ENCODE peak calls at places on chromosome 10, in ten cellular contexts. One of them, this sample, is unnamed.
A peak's percentile ranks its signal among the peaks of the same experiment; 100 is the strongest.

GRCh38 chr10:48463318-48464003 is 141.4 kb downstream of the ARHGAP22 start:
- DNase-seq in heart left ventricle: peak; percentile 49
- DNase-seq in astrocyte of the spinal cord: peak; percentile 24
- DNase-seq in body of pancreas: no peak
- DNase-seq in CD8-positive, alpha-beta T cell: peak; percentile 2
- DNase-seq in Peyer's patch: peak; percentile 24
- DNase-seq in HL-60: no peak
- DNase-seq in kidney epithelial cell: no peak
- DNase-seq in BJ: no peak
- DNase-seq in A673: no peak
- DNase-seq in this sample: no peak

GRCh38 chr10:9254353-9254752 is 1199.9 kb downstream of the GATA3 start:
- DNase-seq in astrocyte of the spinal cord: peak; percentile 56
- DNase-seq in Peyer's patch: no peak
- DNase-seq in BJ: peak; percentile 59
- DNase-seq in A673: no peak
- DNase-seq in CD8-positive, alpha-beta T cell: no peak
- DNase-seq in HL-60: no peak
- DNase-seq in body of pancreas: no peak
- DNase-seq in heart left ventricle: no peak
- DNase-seq in kidney epithelial cell: no peak
- DNase-seq in this sample: no peak

GRCh38 chr10:49592726-49593563 is 17.2 kb upstream of the SLC18A3 start:
- DNase-seq in heart left ventricle: peak; percentile 46
- DNase-seq in A673: peak; percentile 76
- DNase-seq in Peyer's patch: no peak
- DNase-seq in BJ: no peak
- DNase-seq in astrocyte of the spinal cord: peak; percentile 49
- DNase-seq in body of pancreas: peak; percentile 69
- DNase-seq in HL-60: peak; percentile 18
- DNase-seq in kidney epithelial cell: no peak
- DNase-seq in CD8-positive, alpha-beta T cell: peak; percentile 52
- DNase-seq in this sample: no peak

GRCh38 chr10:133216776-133217175 is 13.2 kb upstream of the UTF1 start:
- DNase-seq in CD8-positive, alpha-beta T cell: no peak
- DNase-seq in HL-60: no peak
- DNase-seq in Peyer's patch: no peak
- DNase-seq in BJ: no peak
- DNase-seq in A673: no peak
- DNase-seq in kidney epithelial cell: no peak
- DNase-seq in body of pancreas: no peak
- DNase-seq in heart left ventricle: peak; percentile 16
- DNase-seq in astrocyte of the spinal cord: no peak
- DNase-seq in this sample: no peak

GRCh38 chr10:50636576-50636975 is 12.8 kb upstream of the SGMS1 start:
- DNase-seq in Peyer's patch: no peak
- DNase-seq in kidney epithelial cell: no peak
- DNase-seq in BJ: no peak
- DNase-seq in A673: no peak
- DNase-seq in CD8-positive, alpha-beta T cell: no peak
- DNase-seq in heart left ventricle: no peak
- DNase-seq in astrocyte of the spinal cord: no peak
- DNase-seq in HL-60: no peak
- DNase-seq in body of pancreas: no peak
- DNase-seq in this sample: no peak

GRCh38 chr10:3071405-3072198 is 4.3 kb downstream of the PFKP start:
- DNase-seq in heart left ventricle: no peak
- DNase-seq in CD8-positive, alpha-beta T cell: no peak
- DNase-seq in astrocyte of the spinal cord: peak; percentile 91
- DNase-seq in HL-60: no peak
- DNase-seq in kidney epithelial cell: peak; percentile 97
- DNase-seq in BJ: no peak
- DNase-seq in Peyer's patch: no peak
- DNase-seq in body of pancreas: no peak
- DNase-seq in A673: no peak
- DNase-seq in this sample: no peak

GRCh38 chr10:50883624-50884023 is 1.8 kb downstream of the A1CF start:
- DNase-seq in BJ: no peak
- DNase-seq in heart left ventricle: no peak
- DNase-seq in body of pancreas: peak; percentile 39
- DNase-seq in A673: no peak
- DNase-seq in CD8-positive, alpha-beta T cell: no peak
- DNase-seq in kidney epithelial cell: no peak
- DNase-seq in Peyer's patch: no peak
- DNase-seq in HL-60: no peak
- DNase-seq in astrocyte of the spinal cord: no peak
- DNase-seq in this sample: no peak

GRCh38 chr10:117218654-117219053 is 21.4 kb downstream of the KCNK18 start:
- DNase-seq in Peyer's patch: no peak
- DNase-seq in kidney epithelial cell: no peak
- DNase-seq in BJ: no peak
- DNase-seq in astrocyte of the spinal cord: no peak
- DNase-seq in HL-60: no peak
- DNase-seq in heart left ventricle: no peak
- DNase-seq in body of pancreas: no peak
- DNase-seq in CD8-positive, alpha-beta T cell: no peak
- DNase-seq in A673: peak; percentile 32
- DNase-seq in this sample: no peak

GRCh38 chr10:33183658-33184057 is 150.8 kb downstream of the NRP1 start:
- DNase-seq in heart left ventricle: no peak
- DNase-seq in BJ: peak; percentile 25
- DNase-seq in HL-60: no peak
- DNase-seq in CD8-positive, alpha-beta T cell: no peak
- DNase-seq in Peyer's patch: no peak
- DNase-seq in kidney epithelial cell: no peak
- DNase-seq in A673: no peak
- DNase-seq in astrocyte of the spinal cord: no peak
- DNase-seq in body of pancreas: no peak
- DNase-seq in this sample: no peak

GRCh38 chr10:31977440-31978157 is 49.0 kb upstream of the ARHGAP12 start:
- DNase-seq in body of pancreas: no peak
- DNase-seq in Peyer's patch: no peak
- DNase-seq in A673: peak; percentile 72
- DNase-seq in astrocyte of the spinal cord: peak; percentile 41
- DNase-seq in HL-60: peak; percentile 60
- DNase-seq in kidney epithelial cell: peak; percentile 21
- DNase-seq in BJ: no peak
- DNase-seq in CD8-positive, alpha-beta T cell: no peak
- DNase-seq in heart left ventricle: no peak
- DNase-seq in this sample: no peak

GRCh38 chr10:51691135-51691534 is 8.3 kb downstream of the CSTF2T start:
- DNase-seq in A673: no peak
- DNase-seq in HL-60: no peak
- DNase-seq in CD8-positive, alpha-beta T cell: no peak
- DNase-seq in BJ: no peak
- DNase-seq in heart left ventricle: no peak
- DNase-seq in kidney epithelial cell: no peak
- DNase-seq in astrocyte of the spinal cord: no peak
- DNase-seq in body of pancreas: peak; percentile 65
- DNase-seq in Peyer's patch: no peak
- DNase-seq in this sample: no peak

GRCh38 chr10:24722676-24723385 is 856 bp downstream of the ARHGAP21 start:
- DNase-seq in kidney epithelial cell: no peak
- DNase-seq in CD8-positive, alpha-beta T cell: peak; percentile 48
- DNase-seq in heart left ventricle: peak; percentile 80
- DNase-seq in HL-60: no peak
- DNase-seq in Peyer's patch: peak; percentile 79
- DNase-seq in A673: peak; percentile 77
- DNase-seq in body of pancreas: peak; percentile 54
- DNase-seq in BJ: no peak
- DNase-seq in astrocyte of the spinal cord: peak; percentile 55
- DNase-seq in this sample: no peak

GRCh38 chr10:24722131-24722675 is 1.5 kb downstream of the ARHGAP21 start:
- DNase-seq in BJ: no peak
- DNase-seq in Peyer's patch: no peak
- DNase-seq in astrocyte of the spinal cord: peak; percentile 50
- DNase-seq in HL-60: no peak
- DNase-seq in body of pancreas: no peak
- DNase-seq in kidney epithelial cell: no peak
- DNase-seq in heart left ventricle: no peak
- DNase-seq in CD8-positive, alpha-beta T cell: no peak
- DNase-seq in A673: no peak
- DNase-seq in this sample: no peak

GRCh38 chr10:24721254-24722106 is 2.2 kb downstream of the ARHGAP21 start:
- DNase-seq in BJ: no peak
- DNase-seq in Peyer's patch: peak; percentile 70
- DNase-seq in kidney epithelial cell: no peak
- DNase-seq in CD8-positive, alpha-beta T cell: no peak
- DNase-seq in body of pancreas: peak; percentile 25
- DNase-seq in A673: peak; percentile 21
- DNase-seq in heart left ventricle: peak; percentile 47
- DNase-seq in HL-60: no peak
- DNase-seq in astrocyte of the spinal cord: peak; percentile 30
- DNase-seq in this sample: no peak

GRCh38 chr10:24718031-24718855 is 5.4 kb downstream of the ARHGAP21 start:
- DNase-seq in A673: no peak
- DNase-seq in body of pancreas: no peak
- DNase-seq in kidney epithelial cell: no peak
- DNase-seq in HL-60: no peak
- DNase-seq in BJ: peak; percentile 54
- DNase-seq in heart left ventricle: no peak
- DNase-seq in Peyer's patch: no peak
- DNase-seq in CD8-positive, alpha-beta T cell: no peak
- DNase-seq in astrocyte of the spinal cord: peak; percentile 60
- DNase-seq in this sample: no peak

GRCh38 chr10:24720096-24720495 is 3.6 kb downstream of the ARHGAP21 start:
- DNase-seq in HL-60: no peak
- DNase-seq in CD8-positive, alpha-beta T cell: no peak
- DNase-seq in heart left ventricle: no peak
- DNase-seq in body of pancreas: no peak
- DNase-seq in BJ: no peak
- DNase-seq in kidney epithelial cell: no peak
- DNase-seq in A673: no peak
- DNase-seq in Peyer's patch: no peak
- DNase-seq in astrocyte of the spinal cord: no peak
- DNase-seq in this sample: no peak
- H3K4me3 ChIP-seq in HL-60: no peak overlapping the region
- H3K4me3 ChIP-seq in CD8-positive, alpha-beta T cell: no peak overlapping the region
- H3K4me3 ChIP-seq in heart left ventricle: no peak overlapping the region
- H3K4me3 ChIP-seq in body of pancreas: no peak overlapping the region
- H3K4me3 ChIP-seq in BJ: peak overlapping the region; percentile 57
- H3K4me3 ChIP-seq in kidney epithelial cell: peak overlapping the region; percentile 83
- H3K4me3 ChIP-seq in A673: peak overlapping the region; percentile 79
- H3K4me3 ChIP-seq in Peyer's patch: peak overlapping the region; percentile 84
- H3K4me3 ChIP-seq in astrocyte of the spinal cord: peak overlapping the region; percentile 80
- H3K4me3 ChIP-seq in this sample: peak overlapping the region; percentile 83

GRCh38 chr10:44260286-44260928 is 124.5 kb downstream of the CXCL12 start:
- DNase-seq in body of pancreas: no peak
- DNase-seq in kidney epithelial cell: no peak
- DNase-seq in HL-60: no peak
- DNase-seq in CD8-positive, alpha-beta T cell: no peak
- DNase-seq in astrocyte of the spinal cord: no peak
- DNase-seq in BJ: no peak
- DNase-seq in Peyer's patch: no peak
- DNase-seq in heart left ventricle: no peak
- DNase-seq in A673: no peak
- DNase-seq in this sample: no peak
- H3K4me3 ChIP-seq in body of pancreas: no peak overlapping the region
- H3K4me3 ChIP-seq in kidney epithelial cell: no peak overlapping the region
- H3K4me3 ChIP-seq in HL-60: no peak overlapping the region
- H3K4me3 ChIP-seq in CD8-positive, alpha-beta T cell: no peak overlapping the region
- H3K4me3 ChIP-seq in astrocyte of the spinal cord: no peak overlapping the region
- H3K4me3 ChIP-seq in BJ: no peak overlapping the region
- H3K4me3 ChIP-seq in Peyer's patch: no peak overlapping the region
- H3K4me3 ChIP-seq in heart left ventricle: no peak overlapping the region
- H3K4me3 ChIP-seq in A673: no peak overlapping the region
- H3K4me3 ChIP-seq in this sample: no peak overlapping the region

GRCh38 chr10:116159197-116159596 is 113.8 kb downstream of the GFRA1 start:
- DNase-seq in HL-60: no peak
- DNase-seq in heart left ventricle: no peak
- DNase-seq in BJ: no peak
- DNase-seq in A673: no peak
- DNase-seq in kidney epithelial cell: no peak
- DNase-seq in astrocyte of the spinal cord: no peak
- DNase-seq in CD8-positive, alpha-beta T cell: no peak
- DNase-seq in body of pancreas: no peak
- DNase-seq in Peyer's patch: no peak
- DNase-seq in this sample: no peak
- H3K4me3 ChIP-seq in HL-60: no peak overlapping the region
- H3K4me3 ChIP-seq in heart left ventricle: no peak overlapping the region
- H3K4me3 ChIP-seq in BJ: no peak overlapping the region
- H3K4me3 ChIP-seq in A673: no peak overlapping the region
- H3K4me3 ChIP-seq in kidney epithelial cell: no peak overlapping the region
- H3K4me3 ChIP-seq in astrocyte of the spinal cord: no peak overlapping the region
- H3K4me3 ChIP-seq in CD8-positive, alpha-beta T cell: no peak overlapping the region
- H3K4me3 ChIP-seq in body of pancreas: no peak overlapping the region
- H3K4me3 ChIP-seq in Peyer's patch: no peak overlapping the region
- H3K4me3 ChIP-seq in this sample: no peak overlapping the region

DNA sequence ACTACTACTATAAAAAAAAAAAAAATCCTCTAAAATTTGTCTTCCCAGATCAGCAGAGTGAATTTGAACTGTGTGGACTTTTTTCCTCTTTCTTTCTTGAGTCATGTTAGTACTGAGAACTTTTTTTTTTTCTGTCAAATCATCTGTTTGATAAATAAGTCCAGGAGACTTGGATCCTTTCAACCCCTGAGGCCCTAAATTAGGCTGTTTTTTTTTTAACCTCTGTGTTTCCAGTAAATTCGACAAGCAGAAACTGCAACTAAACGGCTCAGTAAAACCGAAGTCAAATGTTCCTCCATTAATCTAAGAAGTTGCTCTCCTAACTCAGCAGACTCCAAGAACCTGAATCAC is 2.7 kb downstream of the MAP3K8 start:
- DNase-seq in body of pancreas: no peak
- DNase-seq in Peyer's patch: no peak
- DNase-seq in HL-60: no peak
- DNase-seq in BJ: no peak
- DNase-seq in heart left ventricle: no peak
- DNase-seq in kidney epithelial cell: no peak
- DNase-seq in A673: peak; percentile 24
- DNase-seq in astrocyte of the spinal cord: peak; percentile 44
- DNase-seq in CD8-positive, alpha-beta T cell: no peak
- DNase-seq in this sample: no peak
- H3K4me3 ChIP-seq in body of pancreas: no peak overlapping the region
- H3K4me3 ChIP-seq in Peyer's patch: peak overlapping the region; percentile 82
- H3K4me3 ChIP-seq in HL-60: no peak overlapping the region
- H3K4me3 ChIP-seq in BJ: peak overlapping the region; percentile 88
- H3K4me3 ChIP-seq in heart left ventricle: no peak overlapping the region
- H3K4me3 ChIP-seq in kidney epithelial cell: no peak overlapping the region
- H3K4me3 ChIP-seq in A673: peak overlapping the region; percentile 10
- H3K4me3 ChIP-seq in astrocyte of the spinal cord: peak overlapping the region; percentile 10
- H3K4me3 ChIP-seq in CD8-positive, alpha-beta T cell: peak overlapping the region; percentile 3
- H3K4me3 ChIP-seq in this sample: peak overlapping the region; percentile 86

GRCh38 chr10:65341323-65341922 is 1584.4 kb upstream of the LRRTM3 start:
- DNase-seq in BJ: no peak
- DNase-seq in CD8-positive, alpha-beta T cell: no peak
- DNase-seq in heart left ventricle: peak; percentile 24
- DNase-seq in body of pancreas: peak; percentile 23
- DNase-seq in Peyer's patch: no peak
- DNase-seq in HL-60: no peak
- DNase-seq in astrocyte of the spinal cord: peak; percentile 70
- DNase-seq in kidney epithelial cell: peak; percentile 19
- DNase-seq in A673: peak; percentile 0
- DNase-seq in this sample: no peak
- H3K4me3 ChIP-seq in BJ: no peak overlapping the region
- H3K4me3 ChIP-seq in CD8-positive, alpha-beta T cell: no peak overlapping the region
- H3K4me3 ChIP-seq in heart left ventricle: no peak overlapping the region
- H3K4me3 ChIP-seq in body of pancreas: no peak overlapping the region
- H3K4me3 ChIP-seq in Peyer's patch: no peak overlapping the region
- H3K4me3 ChIP-seq in HL-60: no peak overlapping the region
- H3K4me3 ChIP-seq in astrocyte of the spinal cord: no peak overlapping the region
- H3K4me3 ChIP-seq in kidney epithelial cell: no peak overlapping the region
- H3K4me3 ChIP-seq in A673: no peak overlapping the region
- H3K4me3 ChIP-seq in this sample: no peak overlapping the region